ENCODE peak calls at places on chromosome 1, in ten cellular contexts. G is stimulated activated CD4-positive, alpha-beta T cell treated with anti-CD3 and anti-CD28 coated beads, Interleukin-4, amount 100 ng/mL, for 24 hours; S is choroid plexus epithelial cell; J is D721Med; E is WTC11; V is NCI-H1105 treated with DMSO at 0.1 percent for 48 hours; W is AG04450; X is HFFc6; U is Right ventricle myocardium superior; I is GM04504. P is an unnamed sample.
A peak's percentile ranks its signal among the peaks of the same experiment; 100 is the strongest.

GRCh38 chr1:94883688-94884087 is 43.2 kb downstream of the CNN3 start:
- DNase-seq in W (no peak), X (peak; percentile 33), S (peak; percentile 88), J (no peak), U (no peak), E (no peak), V (no peak), G (peak; percentile 8), I (no peak), P (no peak)

GRCh38 chr1:159775716-159776115 is 5.0 kb upstream of the DUSP23 start:
- DNase-seq in W (no peak), G (no peak), E (no peak), U (no peak), S (peak; percentile 8), X (no peak), J (no peak), V (no peak), I (no peak), P (no peak)

GRCh38 chr1:43359696-43360095 is 915 bp downstream of the CDC20 start:
- DNase-seq in G (no peak), E (no peak), X (no peak), V (no peak), W (no peak), S (no peak), J (no peak), U (no peak), I (no peak), P (peak; percentile 26)

GRCh38 chr1:61238371-61238689 is 156.0 kb downstream of the NFIA start:
- DNase-seq in X (no peak), E (no peak), J (no peak), G (no peak), V (no peak), U (no peak), S (no peak), I (no peak), W (no peak), P (peak; percentile 72)

GRCh38 chr1:234684854-234685253 is 74.9 kb upstream of the IRF2BP2 start:
- DNase-seq in W (no peak), G (no peak), X (no peak), U (no peak), I (no peak), J (no peak), V (no peak), E (no peak), S (peak; percentile 14), P (no peak)

GRCh38 chr1:173100476-173101107 is 49.9 kb upstream of the TNFSF18 start:
- DNase-seq in X (no peak), S (no peak), W (no peak), G (no peak), J (no peak), E (no peak), U (no peak), V (no peak), I (no peak), P (no peak)

GRCh38 chr1:145956361-145956760 is 1.5 kb downstream of the LIX1L start:
- DNase-seq in U (no peak), G (no peak), V (no peak), X (no peak), I (no peak), W (no peak), E (no peak), J (no peak), S (no peak), P (no peak)

GRCh38 chr1:156889802-156890585 is 3.5 kb upstream of the PEAR1 start:
- DNase-seq in E (peak; percentile 88), G (peak; percentile 61), I (peak; percentile 45), U (peak; percentile 87), X (peak; percentile 54), V (peak; percentile 78), S (peak; percentile 87), J (peak; percentile 83), W (peak; percentile 49), P (peak; percentile 84)

GRCh38 chr1:1436634-1437032 is 1.1 kb downstream of the VWA1 start:
- DNase-seq in J (no peak), U (no peak), E (no peak), V (no peak), I (no peak), S (no peak), X (no peak), G (no peak), W (no peak), P (no peak)

GRCh38 chr1:153888518-153888917 is 34.3 kb downstream of the GATAD2B start:
- DNase-seq in W (no peak), S (peak; percentile 43), V (no peak), J (no peak), E (no peak), U (no peak), I (no peak), X (no peak), G (no peak), P (no peak)

GRCh38 chr1:25744140-25744581 is 55.8 kb upstream of the SELENON start:
- DNase-seq in W (no peak), V (no peak), S (peak; percentile 74), I (peak; percentile 48), U (peak; percentile 81), X (peak; percentile 27), E (peak; percentile 61), G (no peak), J (no peak), P (peak; percentile 1)

GRCh38 chr1:168583571-168583970 is 7.2 kb downstream of the XCL1 start:
- DNase-seq in U (no peak), S (no peak), E (no peak), G (no peak), V (no peak), X (no peak), W (no peak), I (no peak), J (no peak), P (peak; percentile 65)

GRCh38 chr1:229874150-229874549 is 192.9 kb upstream of the GALNT2 start:
- DNase-seq in V (no peak), U (no peak), G (no peak), E (no peak), J (no peak), I (no peak), W (no peak), S (peak; percentile 24), X (peak; percentile 32), P (no peak)

GRCh38 chr1:186302378-186302920 is 72.6 kb downstream of the TPR start:
- DNase-seq in U (no peak), W (no peak), J (no peak), S (peak; percentile 35), V (no peak), E (no peak), G (no peak), X (no peak), I (no peak), P (no peak)

GRCh38 chr1:55249646-55250398 is 34.7 kb upstream of the USP24 start:
- DNase-seq in G (no peak), X (no peak), E (no peak), J (no peak), V (no peak), W (no peak), I (no peak), U (no peak), S (no peak), P (no peak)

GRCh38 chr1:38084700-38085099 is 38.1 kb upstream of the POU3F1 start:
- DNase-seq in G (no peak), V (no peak), W (no peak), X (no peak), E (no peak), U (peak; percentile 71), I (no peak), S (no peak), J (no peak), P (no peak)

GRCh38 chr1:151085953-151086559 is 15.5 kb downstream of the GABPB2 start:
- DNase-seq in I (no peak), V (no peak), W (no peak), G (no peak), S (no peak), X (no peak), U (no peak), J (no peak), E (no peak), P (no peak)

GRCh38 chr1:228287541-228288425 is 79.9 kb downstream of the OBSCN start:
- DNase-seq in J (no peak), S (no peak), E (peak; percentile 8), X (no peak), V (no peak), I (no peak), U (peak; percentile 32), G (no peak), W (no peak), P (no peak)

GRCh38 chr1:48680411-48681035 is 96.2 kb downstream of the BEND5 start:
- DNase-seq in G (no peak), E (peak; percentile 17), X (no peak), I (no peak), J (no peak), S (no peak), U (no peak), V (no peak), W (no peak), P (no peak)

GRCh38 chr1:64536217-64536835 is 66.4 kb downstream of the CACHD1 start:
- DNase-seq in V (peak; percentile 82), X (no peak), I (no peak), J (no peak), G (no peak), E (no peak), U (no peak), S (no peak), W (no peak), P (peak; percentile 81)